ENCODE peak calls at places on chromosomes 7 and 10, in nine cellular contexts. O, M, X, W, F, B, U, Y and D are unnamed samples.

GRCh38 chr7:112023786-112024185 is 182.4 kb downstream of the DOCK4 start:
- DNase-seq in X (no peak), M (no peak), B (no peak), U (no peak), W (no peak), F (no peak), Y (no peak), O (no peak), D (no peak)

GRCh38 chr10:34955391-34955790 is 134.8 kb downstream of the CUL2 start:
- DNase-seq in O (no peak), M (no peak), F (no peak), U (no peak), X (no peak), B (no peak), W (peak; percentile 15), Y (no peak), D (no peak)

GRCh38 chr10:127343831-127344230 is 147.4 kb upstream of the INSYN2A start:
- DNase-seq in Y (no peak), U (no peak), O (no peak), X (no peak), W (no peak), F (no peak), M (no peak), B (no peak), D (no peak)

GRCh38 chr10:62443866-62444265 is 69.7 kb downstream of the ZNF365 start:
- DNase-seq in M (no peak), F (no peak), Y (no peak), X (no peak), W (no peak), U (no peak), O (no peak), B (no peak), D (no peak)

GRCh38 chr10:92692085-92692671 is 2.4 kb downstream of the HHEX start:
- DNase-seq in O (peak; percentile 80), Y (no peak), X (no peak), W (no peak), M (no peak), B (no peak), U (no peak), F (no peak), D (peak; percentile 43)

GRCh38 chr10:130167707-130168106 is 31.5 kb downstream of the GLRX3 start:
- DNase-seq in W (no peak), O (no peak), M (no peak), F (no peak), U (no peak), B (no peak), X (no peak), Y (no peak), D (no peak)

GRCh38 chr7:141039366-141039765 is 24.6 kb upstream of the MRPS33 start:
- DNase-seq in O (no peak), U (peak; percentile 35), Y (no peak), B (no peak), W (no peak), X (peak; percentile 44), M (no peak), F (no peak), D (no peak)

GRCh38 chr7:127437772-127438330 is 45.3 kb upstream of the ZNF800 start:
- DNase-seq in U (no peak), M (no peak), X (peak; percentile 41), W (no peak), F (no peak), B (no peak), Y (no peak), O (no peak), D (no peak)

GRCh38 chr7:100547872-100548271 is 8.9 kb downstream of the AGFG2 start:
- DNase-seq in F (no peak), U (no peak), X (no peak), M (peak; percentile 46), W (no peak), B (no peak), O (no peak), Y (no peak), D (no peak)

GRCh38 chr7:30799206-30799975 is 28.2 kb downstream of the MINDY4 start:
- DNase-seq in O (peak; percentile 27), X (peak; percentile 91), W (no peak), U (no peak), F (no peak), Y (no peak), B (peak; percentile 61), M (peak; percentile 32), D (no peak)

GRCh38 chr7:77811895-77812685 is 13.5 kb downstream of the PHTF2 start:
- DNase-seq in Y (no peak), X (no peak), U (peak; percentile 14), F (no peak), B (no peak), W (no peak), O (no peak), M (no peak), D (no peak)

GRCh38 chr7:92766461-92767003 is 69.8 kb downstream of the CDK6 start:
- DNase-seq in O (no peak), W (no peak), Y (no peak), U (peak; percentile 76), X (no peak), M (no peak), B (no peak), F (no peak), D (no peak)

GRCh38 chr10:37747081-37747480 is 110.3 kb downstream of the ZNF248 start:
- DNase-seq in Y (no peak), U (no peak), B (no peak), W (no peak), X (no peak), M (no peak), O (no peak), F (no peak), D (no peak)

GRCh38 chr10:104980401-104980800 is 339.3 kb downstream of the SORCS3 start:
- DNase-seq in O (no peak), U (no peak), M (no peak), F (no peak), W (no peak), X (no peak), Y (no peak), B (no peak), D (no peak)

GRCh38 chr10:26213157-26213780 is 3.3 kb upstream of the GAD2 start:
- DNase-seq in B (no peak), O (peak; percentile 64), U (no peak), M (no peak), W (no peak), F (no peak), Y (no peak), X (no peak), D (no peak)

GRCh38 chr10:97520978-97521761 is 22.4 kb downstream of the UBTD1 start:
- DNase-seq in F (no peak), M (no peak), Y (no peak), U (no peak), X (no peak), W (no peak), B (no peak), O (no peak), D (no peak)

GRCh38 chr10:97522937-97523336 is 24.2 kb downstream of the UBTD1 start:
- DNase-seq in Y (no peak), B (no peak), O (no peak), F (no peak), X (no peak), U (no peak), W (no peak), M (no peak), D (no peak)

GRCh38 chr10:97519342-97519741 is 20.6 kb downstream of the UBTD1 start:
- DNase-seq in U (no peak), M (no peak), F (no peak), X (no peak), W (no peak), B (no peak), Y (no peak), O (no peak), D (no peak)

GRCh38 chr10:97520520-97520919 is 21.8 kb downstream of the UBTD1 start:
- DNase-seq in F (no peak), Y (no peak), O (no peak), U (no peak), B (no peak), W (no peak), X (no peak), M (no peak), D (no peak)

DNA sequence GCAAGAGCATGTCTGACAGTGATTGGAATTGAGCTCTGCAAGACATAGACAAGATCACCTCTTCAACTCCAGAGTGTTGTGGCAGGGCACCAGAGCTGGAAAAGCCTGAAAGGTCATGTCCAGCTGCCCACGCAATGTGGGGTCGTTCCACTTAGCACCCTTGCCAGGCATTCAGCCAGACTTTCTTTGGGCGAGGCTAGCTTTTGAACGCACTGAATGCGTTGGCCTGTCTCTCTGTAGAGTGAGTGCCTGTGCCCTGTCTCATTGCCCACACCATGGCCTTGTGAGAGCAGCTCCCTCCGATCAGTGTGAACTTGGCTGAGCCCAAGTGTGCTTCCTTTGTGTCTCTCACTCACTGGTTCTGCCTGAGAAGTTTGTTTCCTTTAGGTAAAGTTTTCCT is 23.3 kb downstream of the UBTD1 start:
- DNase-seq in U (no peak), B (no peak), M (no peak), O (no peak), Y (no peak), F (no peak), W (no peak), X (no peak), D (no peak)
- TF ChIP-seq POLR2A in U (no peak), B (no peak), M (no peak), O (no peak), Y (no peak), F (no peak), W (no peak), X (no peak), D (no peak)

GRCh38 chr7:1555046-1555812 is 776 bp downstream of the TMEM184A start:
- DNase-seq in B (peak; percentile 55), Y (peak; percentile 64), O (peak; percentile 60), W (peak; percentile 72), F (peak; percentile 67), U (peak; percentile 94), X (peak; percentile 100), M (peak; percentile 77), D (no peak)
- TF ChIP-seq POLR2A in B (no peak), Y (no peak), O (no peak), W (peak; percentile 35), F (no peak), U (peak; percentile 56), X (no peak), M (no peak), D (no peak)

GRCh38 chr10:6240254-6240653 is 37.5 kb downstream of the PFKFB3 start:
- DNase-seq in U (no peak), W (no peak), X (no peak), O (no peak), Y (no peak), M (no peak), B (no peak), F (peak; percentile 21), D (no peak)
- TF ChIP-seq POLR2A in U (no peak), W (no peak), X (no peak), O (no peak), Y (no peak), M (no peak), B (no peak), F (no peak), D (no peak)

DNA sequence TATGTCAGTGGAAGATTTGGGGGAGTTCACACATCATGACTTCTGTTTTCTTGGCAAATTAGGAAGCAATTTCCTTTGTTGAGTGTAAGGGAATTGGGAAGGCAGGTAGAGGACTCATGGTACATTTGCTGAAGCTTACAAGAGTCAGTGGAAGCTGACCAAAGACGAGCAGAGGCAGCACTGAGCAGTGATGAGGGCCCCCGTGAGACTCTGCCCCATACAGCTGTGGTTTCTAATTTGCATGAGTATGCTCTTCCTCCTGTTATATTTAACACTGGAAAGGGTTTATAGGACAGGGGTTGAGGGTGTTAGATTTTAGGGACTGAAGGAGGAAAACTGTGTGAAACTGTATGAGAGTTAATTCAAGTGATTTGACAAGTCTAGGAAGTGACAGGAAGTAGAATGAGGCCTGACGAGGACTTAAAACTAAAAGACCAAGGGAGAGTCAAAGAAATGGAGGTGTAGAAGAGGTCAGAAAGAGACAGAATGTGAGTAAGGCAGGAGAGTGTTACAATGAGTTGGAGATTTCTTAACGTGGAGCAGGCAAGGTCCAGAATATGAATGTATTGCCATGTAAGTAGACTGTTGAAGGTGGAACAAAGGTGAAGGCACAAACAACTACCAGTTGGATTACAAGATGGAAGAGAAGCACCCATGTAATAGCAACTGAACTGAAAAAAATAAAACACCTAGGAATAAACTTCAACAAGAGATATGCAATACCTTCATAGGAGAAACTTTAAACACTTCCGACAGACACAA is 23.5 kb upstream of the MRPS17 start:
- DNase-seq in M (no peak), B (no peak), F (no peak), U (no peak), Y (no peak), X (no peak), O (no peak), W (no peak), D (no peak)
- TF ChIP-seq POLR2A in M (no peak), B (no peak), F (no peak), U (no peak), Y (no peak), X (no peak), O (no peak), W (no peak), D (no peak)